ENCODE peak calls at places on chromosome 12, in seven cellular contexts. M, C, K, O, U, W and B are unnamed samples.

GRCh38 chr12:49899921-49900320 is 3.8 kb downstream of the FAIM2 start:
- DNase-seq in U (no peak), M (no peak), K (no peak), W (peak; percentile 22), C (no peak), O (no peak), B (no peak)

GRCh38 chr12:123363385-123363742 is 1.3 kb downstream of the SBNO1 start:
- DNase-seq in W (peak; percentile 15), M (no peak), K (no peak), O (no peak), C (no peak), U (no peak), B (no peak)

GRCh38 chr12:48078901-48079300 is 27.0 kb downstream of the SENP1 start:
- DNase-seq in U (no peak), C (no peak), K (no peak), O (no peak), M (no peak), W (no peak), B (no peak)

GRCh38 chr12:79680051-79680450 is 10.7 kb downstream of the PAWR start:
- DNase-seq in K (no peak), M (no peak), C (no peak), O (no peak), W (no peak), U (no peak), B (no peak)

GRCh38 chr12:252634-253033 is 10.0 kb downstream of the SLC6A13 start:
- DNase-seq in K (no peak), M (no peak), C (no peak), O (no peak), W (no peak), U (no peak), B (no peak)

GRCh38 chr12:80230068-80230467 is 130.7 kb downstream of the OTOGL start:
- DNase-seq in O (peak; percentile 9), U (no peak), C (no peak), K (no peak), W (no peak), M (no peak), B (no peak)

GRCh38 chr12:63066782-63067181 is 84.2 kb downstream of the AVPR1A start:
- DNase-seq in W (no peak), U (no peak), M (no peak), O (no peak), C (no peak), K (no peak), B (no peak)

GRCh38 chr12:54392485-54393349 is 8.2 kb upstream of the ZNF385A start:
- DNase-seq in W (no peak), U (no peak), C (no peak), K (no peak), M (no peak), O (no peak), B (no peak)

GRCh38 chr12:121916719-121917118 is 1.7 kb upstream of the CFAP251 start:
- DNase-seq in C (no peak), U (no peak), O (no peak), W (no peak), M (no peak), K (peak; percentile 25), B (no peak)

GRCh38 chr12:64781374-64782029 is 22.3 kb upstream of the GNS start:
- DNase-seq in U (no peak), O (no peak), K (no peak), M (peak; percentile 34), W (no peak), C (no peak), B (no peak)

DNA sequence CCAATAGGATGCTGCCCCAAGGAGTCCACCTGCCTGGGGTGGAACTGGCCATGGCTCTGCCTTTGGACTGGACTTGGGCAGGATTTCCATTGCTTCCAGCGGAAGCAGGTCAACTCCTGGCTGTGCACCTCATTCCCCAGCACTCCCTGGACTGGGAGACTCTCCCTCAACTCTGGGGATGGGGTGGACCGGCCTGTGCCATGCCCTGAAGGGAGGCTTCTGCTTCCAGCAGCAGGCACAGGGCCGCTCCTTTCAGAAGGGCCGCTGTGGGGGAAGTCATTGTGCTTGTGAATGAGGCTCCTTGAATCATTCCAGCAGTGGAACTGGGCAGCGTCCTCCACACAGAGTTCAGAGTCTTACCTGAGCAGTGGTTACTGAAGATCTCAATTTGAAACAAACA is 23.0 kb downstream of the TCHP start:
- DNase-seq in C (no peak), M (no peak), U (no peak), K (no peak), W (no peak), O (no peak), B (no peak)
- TF ChIP-seq POLR2A in C (no peak), M (no peak), U (no peak), K (no peak), W (no peak), O (no peak), B (no peak)

GRCh38 chr12:104458645-104459555 is 2.2 kb downstream of the CHST11 start:
- DNase-seq in M (no peak), K (peak; percentile 24), O (no peak), C (no peak), W (no peak), U (peak; percentile 22), B (no peak)
- H3K4me3 ChIP-seq in M (peak overlapping the region; percentile 88), K (peak overlapping the region; percentile 70), O (peak overlapping the region; percentile 98), C (peak overlapping the region; percentile 65), W (peak overlapping the region; percentile 54), U (peak overlapping the region; percentile 91), B (peak overlapping the region; percentile 65)

GRCh38 chr12:88590851-88591250 is 10.6 kb upstream of the KITLG start:
- DNase-seq in W (no peak), U (no peak), K (no peak), C (no peak), M (no peak), O (no peak), B (no peak)

GRCh38 chr12:88595697-88596096 is 15.4 kb upstream of the KITLG start:
- DNase-seq in O (no peak), W (no peak), U (peak; percentile 15), K (no peak), M (no peak), C (no peak), B (no peak)

GRCh38 chr12:88594780-88595179 is 14.5 kb upstream of the KITLG start:
- DNase-seq in K (no peak), W (no peak), U (no peak), O (no peak), M (no peak), C (no peak), B (no peak)

GRCh38 chr12:88591343-88591742 is 11.1 kb upstream of the KITLG start:
- DNase-seq in K (no peak), M (no peak), W (no peak), O (no peak), U (no peak), C (no peak), B (no peak)
- TF ChIP-seq POLR2A in K (no peak), M (no peak), W (no peak), O (no peak), U (no peak), C (no peak), B (no peak)

GRCh38 chr12:74021937-74022336 is 515.7 kb upstream of the ATXN7L3B start:
- DNase-seq in C (no peak), M (peak; percentile 48), K (no peak), W (peak; percentile 73), U (peak; percentile 9), O (peak; percentile 63), B (no peak)
- H3K4me3 ChIP-seq in C (no peak overlapping the region), M (no peak overlapping the region), K (no peak overlapping the region), W (no peak overlapping the region), U (no peak overlapping the region), O (no peak overlapping the region), B (no peak overlapping the region)

GRCh38 chr12:89933911-89934310 is 225.3 kb upstream of the ATP2B1 start:
- DNase-seq in M (no peak), W (no peak), C (no peak), O (no peak), U (no peak), K (no peak), B (no peak)

GRCh38 chr12:89936631-89937030 is 228.0 kb upstream of the ATP2B1 start:
- DNase-seq in K (no peak), U (no peak), W (no peak), M (no peak), C (no peak), O (no peak), B (no peak)

GRCh38 chr12:89932950-89933349 is 224.3 kb upstream of the ATP2B1 start:
- DNase-seq in O (no peak), U (no peak), M (no peak), K (no peak), W (no peak), C (no peak), B (no peak)

GRCh38 chr12:89939468-89940215 is 231.0 kb upstream of the ATP2B1 start:
- DNase-seq in O (no peak), U (no peak), C (no peak), W (no peak), M (no peak), K (no peak), B (no peak)

GRCh38 chr12:89935850-89936249 is 227.2 kb upstream of the ATP2B1 start:
- DNase-seq in K (no peak), M (no peak), W (no peak), O (no peak), C (no peak), U (no peak), B (no peak)
- TF ChIP-seq POLR2A in K (no peak), M (no peak), W (no peak), O (no peak), C (no peak), U (no peak), B (no peak)